ENCODE peak calls at places on chromosome 12, in ten cellular contexts. One of them, this sample, is unnamed.

GRCh38 chr12:6697584-6698351 is 2.8 kb downstream of the PIANP start:
- DNase-seq in CD8-positive, alpha-beta T cell: no peak
- DNase-seq in psoas muscle: no peak
- DNase-seq in endodermal cell: peak; percentile 94
- DNase-seq in effector memory CD4-positive, alpha-beta T cell: no peak
- DNase-seq in colonic mucosa: peak; percentile 40
- DNase-seq in uterus: no peak
- DNase-seq in A549: peak; percentile 76
- DNase-seq in ovary: no peak
- DNase-seq in heart right ventricle: no peak
- DNase-seq in this sample: peak; percentile 32

GRCh38 chr12:82099216-82099615 is 259.0 kb downstream of the CCDC59 start:
- DNase-seq in CD8-positive, alpha-beta T cell: no peak
- DNase-seq in psoas muscle: no peak
- DNase-seq in endodermal cell: no peak
- DNase-seq in effector memory CD4-positive, alpha-beta T cell: no peak
- DNase-seq in colonic mucosa: no peak
- DNase-seq in uterus: no peak
- DNase-seq in A549: no peak
- DNase-seq in ovary: no peak
- DNase-seq in heart right ventricle: no peak
- DNase-seq in this sample: no peak

GRCh38 chr12:2154050-2154449 is 101.3 kb downstream of the CACNA1C start:
- DNase-seq in CD8-positive, alpha-beta T cell: no peak
- DNase-seq in psoas muscle: no peak
- DNase-seq in endodermal cell: no peak
- DNase-seq in effector memory CD4-positive, alpha-beta T cell: no peak
- DNase-seq in colonic mucosa: no peak
- DNase-seq in uterus: no peak
- DNase-seq in A549: no peak
- DNase-seq in ovary: no peak
- DNase-seq in heart right ventricle: no peak
- DNase-seq in this sample: no peak

GRCh38 chr12:120007272-120007671 is 18.2 kb downstream of the BICDL1 start:
- DNase-seq in CD8-positive, alpha-beta T cell: peak; percentile 48
- DNase-seq in psoas muscle: no peak
- DNase-seq in endodermal cell: no peak
- DNase-seq in effector memory CD4-positive, alpha-beta T cell: peak; percentile 41
- DNase-seq in colonic mucosa: no peak
- DNase-seq in uterus: no peak
- DNase-seq in A549: no peak
- DNase-seq in ovary: no peak
- DNase-seq in heart right ventricle: no peak
- DNase-seq in this sample: peak; percentile 89

GRCh38 chr12:52497975-52498374 is 4.9 kb upstream of the KRT6A start:
- DNase-seq in CD8-positive, alpha-beta T cell: no peak
- DNase-seq in psoas muscle: no peak
- DNase-seq in endodermal cell: no peak
- DNase-seq in effector memory CD4-positive, alpha-beta T cell: no peak
- DNase-seq in colonic mucosa: no peak
- DNase-seq in uterus: no peak
- DNase-seq in A549: no peak
- DNase-seq in ovary: no peak
- DNase-seq in heart right ventricle: no peak
- DNase-seq in this sample: no peak

GRCh38 chr12:7601407-7601806 is 64.3 kb downstream of the APOBEC1 start:
- DNase-seq in CD8-positive, alpha-beta T cell: no peak
- DNase-seq in psoas muscle: no peak
- DNase-seq in endodermal cell: no peak
- DNase-seq in effector memory CD4-positive, alpha-beta T cell: no peak
- DNase-seq in colonic mucosa: no peak
- DNase-seq in uterus: no peak
- DNase-seq in A549: no peak
- DNase-seq in ovary: no peak
- DNase-seq in heart right ventricle: no peak
- DNase-seq in this sample: no peak

GRCh38 chr12:117972341-117972740 is 3.6 kb upstream of the KSR2 start:
- DNase-seq in CD8-positive, alpha-beta T cell: no peak
- DNase-seq in psoas muscle: no peak
- DNase-seq in endodermal cell: no peak
- DNase-seq in effector memory CD4-positive, alpha-beta T cell: no peak
- DNase-seq in colonic mucosa: peak; percentile 27
- DNase-seq in uterus: no peak
- DNase-seq in A549: no peak
- DNase-seq in ovary: no peak
- DNase-seq in heart right ventricle: no peak
- DNase-seq in this sample: no peak

GRCh38 chr12:112843272-112843671 is 51.7 kb downstream of the RPH3A start:
- DNase-seq in CD8-positive, alpha-beta T cell: no peak
- DNase-seq in psoas muscle: no peak
- DNase-seq in endodermal cell: peak; percentile 88
- DNase-seq in effector memory CD4-positive, alpha-beta T cell: no peak
- DNase-seq in colonic mucosa: no peak
- DNase-seq in uterus: no peak
- DNase-seq in A549: peak; percentile 30
- DNase-seq in ovary: no peak
- DNase-seq in heart right ventricle: no peak
- DNase-seq in this sample: no peak

GRCh38 chr12:56836317-56836716 is 73.2 kb downstream of the HSD17B6 start:
- DNase-seq in CD8-positive, alpha-beta T cell: no peak
- DNase-seq in psoas muscle: no peak
- DNase-seq in endodermal cell: no peak
- DNase-seq in effector memory CD4-positive, alpha-beta T cell: no peak
- DNase-seq in colonic mucosa: no peak
- DNase-seq in uterus: no peak
- DNase-seq in A549: peak; percentile 26
- DNase-seq in ovary: peak; percentile 26
- DNase-seq in heart right ventricle: no peak
- DNase-seq in this sample: no peak

GRCh38 chr12:104477812-104478388 is 21.2 kb downstream of the CHST11 start:
- DNase-seq in CD8-positive, alpha-beta T cell: no peak
- DNase-seq in psoas muscle: no peak
- DNase-seq in endodermal cell: no peak
- DNase-seq in effector memory CD4-positive, alpha-beta T cell: no peak
- DNase-seq in colonic mucosa: no peak
- DNase-seq in uterus: no peak
- DNase-seq in A549: no peak
- DNase-seq in ovary: no peak
- DNase-seq in heart right ventricle: no peak
- DNase-seq in this sample: no peak

GRCh38 chr12:110657747-110658146 is 31.2 kb downstream of the HVCN1 start:
- DNase-seq in CD8-positive, alpha-beta T cell: no peak
- DNase-seq in psoas muscle: no peak
- DNase-seq in endodermal cell: no peak
- DNase-seq in effector memory CD4-positive, alpha-beta T cell: no peak
- DNase-seq in colonic mucosa: no peak
- DNase-seq in uterus: peak; percentile 23
- DNase-seq in A549: no peak
- DNase-seq in ovary: no peak
- DNase-seq in heart right ventricle: no peak
- DNase-seq in this sample: no peak

GRCh38 chr12:51751657-51752056 is 96.9 kb downstream of the FIGNL2 start:
- DNase-seq in CD8-positive, alpha-beta T cell: no peak
- DNase-seq in psoas muscle: no peak
- DNase-seq in endodermal cell: no peak
- DNase-seq in effector memory CD4-positive, alpha-beta T cell: no peak
- DNase-seq in colonic mucosa: no peak
- DNase-seq in uterus: no peak
- DNase-seq in A549: no peak
- DNase-seq in ovary: no peak
- DNase-seq in heart right ventricle: no peak
- DNase-seq in this sample: no peak

DNA sequence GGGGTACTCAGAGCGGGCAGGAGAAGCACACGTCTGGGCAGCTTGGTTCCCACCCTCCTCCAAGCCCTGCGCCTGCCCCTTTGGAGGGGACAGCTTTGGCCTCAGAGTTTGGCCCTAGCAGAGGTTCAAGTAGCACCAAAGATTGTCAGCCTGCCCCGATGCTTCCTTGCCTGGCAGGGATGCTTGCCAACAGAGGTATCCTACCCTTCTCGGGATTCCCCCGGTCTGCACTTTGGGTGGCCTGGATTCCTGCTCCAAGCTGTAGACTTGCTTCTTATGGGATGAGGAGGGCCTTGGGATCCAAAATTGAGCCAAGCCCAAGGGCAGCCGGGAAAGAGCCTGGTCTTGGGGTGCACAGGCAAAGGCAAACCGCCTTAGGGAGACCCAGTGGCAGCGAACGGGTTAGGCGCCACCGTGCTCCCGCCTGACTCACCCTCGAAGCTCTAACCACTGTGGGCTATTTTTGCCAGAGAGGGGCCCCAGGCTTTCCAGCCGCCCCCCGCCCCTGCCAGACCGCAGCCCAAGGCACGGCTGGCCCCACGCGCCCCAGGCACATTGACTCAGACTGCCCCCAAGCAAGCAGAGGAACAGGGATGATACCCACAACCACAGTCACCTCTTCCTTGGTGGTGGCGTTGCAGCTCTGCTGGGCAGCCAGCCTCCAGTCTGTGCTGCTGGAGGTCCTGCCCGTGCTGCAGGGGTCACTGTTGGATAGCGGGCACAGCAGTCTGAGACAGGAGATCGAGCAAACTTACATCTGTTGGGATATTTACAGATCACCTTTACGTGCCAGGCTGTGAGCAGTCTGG is 882 bp upstream of the WNT10B start:
- DNase-seq in CD8-positive, alpha-beta T cell: no peak
- DNase-seq in psoas muscle: no peak
- DNase-seq in endodermal cell: peak; percentile 72
- DNase-seq in effector memory CD4-positive, alpha-beta T cell: no peak
- DNase-seq in colonic mucosa: no peak
- DNase-seq in uterus: no peak
- DNase-seq in A549: no peak
- DNase-seq in ovary: no peak
- DNase-seq in heart right ventricle: no peak
- DNase-seq in this sample: no peak
- H3K4me3 ChIP-seq in CD8-positive, alpha-beta T cell: no peak overlapping the region
- H3K4me3 ChIP-seq in psoas muscle: no peak overlapping the region
- H3K4me3 ChIP-seq in endodermal cell: no peak overlapping the region
- H3K4me3 ChIP-seq in effector memory CD4-positive, alpha-beta T cell: no peak overlapping the region
- H3K4me3 ChIP-seq in colonic mucosa: no peak overlapping the region
- H3K4me3 ChIP-seq in uterus: no peak overlapping the region
- H3K4me3 ChIP-seq in A549: peak overlapping the region; percentile 48
- H3K4me3 ChIP-seq in ovary: no peak overlapping the region
- H3K4me3 ChIP-seq in heart right ventricle: no peak overlapping the region
- H3K4me3 ChIP-seq in this sample: no peak overlapping the region

DNA sequence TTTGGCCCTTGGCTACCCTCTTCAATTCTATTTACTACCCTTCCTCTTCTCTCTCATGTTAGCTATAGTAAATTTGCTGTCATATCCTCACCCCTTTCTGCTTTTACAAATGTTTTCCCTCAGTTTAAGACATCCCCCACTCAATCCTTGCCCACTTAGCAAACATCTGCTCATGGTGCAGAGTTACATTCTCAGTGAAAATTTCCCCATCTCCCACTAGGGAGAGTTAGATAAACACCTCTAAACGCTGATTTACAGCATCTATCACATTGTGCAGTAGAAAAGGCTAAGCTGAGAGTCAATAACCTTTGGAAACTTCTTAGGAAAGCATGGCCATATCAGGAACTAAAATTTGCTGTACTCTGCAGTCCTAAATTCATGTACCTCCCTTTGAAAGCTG is 69.0 kb downstream of the DENND5B start:
- DNase-seq in CD8-positive, alpha-beta T cell: no peak
- DNase-seq in psoas muscle: no peak
- DNase-seq in endodermal cell: no peak
- DNase-seq in effector memory CD4-positive, alpha-beta T cell: no peak
- DNase-seq in colonic mucosa: no peak
- DNase-seq in uterus: no peak
- DNase-seq in A549: peak; percentile 56
- DNase-seq in ovary: no peak
- DNase-seq in heart right ventricle: no peak
- DNase-seq in this sample: no peak
- H3K4me1 ChIP-seq in CD8-positive, alpha-beta T cell: no peaks in the 10 kb centered on the region
- H3K4me1 ChIP-seq in psoas muscle: peaks cover 48% of the 10 kb centered on the region
- H3K4me1 ChIP-seq in endodermal cell: peaks cover 10% of the 10 kb centered on the region
- H3K4me1 ChIP-seq in effector memory CD4-positive, alpha-beta T cell: no peaks in the 10 kb centered on the region
- H3K4me1 ChIP-seq in colonic mucosa: peaks cover 3% of the 10 kb centered on the region
- H3K4me1 ChIP-seq in uterus: no peaks in the 10 kb centered on the region
- H3K4me1 ChIP-seq in A549: peaks cover 96% of the 10 kb centered on the region
- H3K4me1 ChIP-seq in ovary: peaks cover 17% of the 10 kb centered on the region
- H3K4me1 ChIP-seq in heart right ventricle: peaks cover 5% of the 10 kb centered on the region
- H3K4me1 ChIP-seq in this sample: peaks cover 26% of the 10 kb centered on the region

DNA sequence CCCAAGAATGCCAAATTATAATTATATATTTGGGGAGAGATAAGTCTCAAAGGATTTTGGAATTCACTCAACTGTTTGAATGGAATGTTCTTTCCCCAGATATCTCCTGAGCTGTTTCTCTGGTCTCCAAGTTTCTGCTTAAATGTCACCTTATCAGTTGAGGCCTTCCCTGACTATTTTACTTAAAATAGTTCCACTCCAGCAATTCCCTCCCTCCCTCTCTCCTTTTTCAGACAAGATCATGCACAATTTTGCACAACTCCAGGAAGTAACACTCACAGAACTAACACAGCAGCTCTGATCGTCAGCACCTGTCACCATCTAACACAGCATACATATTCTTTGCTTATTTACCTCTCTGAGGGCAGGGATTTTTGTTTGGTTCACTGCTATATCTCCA is 12.5 kb downstream of the BTG1 start:
- DNase-seq in CD8-positive, alpha-beta T cell: no peak
- DNase-seq in psoas muscle: no peak
- DNase-seq in endodermal cell: no peak
- DNase-seq in effector memory CD4-positive, alpha-beta T cell: no peak
- DNase-seq in colonic mucosa: no peak
- DNase-seq in uterus: no peak
- DNase-seq in A549: no peak
- DNase-seq in ovary: no peak
- DNase-seq in heart right ventricle: no peak
- DNase-seq in this sample: no peak
- H3K4me3 ChIP-seq in CD8-positive, alpha-beta T cell: peak overlapping the region; percentile 66
- H3K4me3 ChIP-seq in psoas muscle: no peak overlapping the region
- H3K4me3 ChIP-seq in endodermal cell: no peak overlapping the region
- H3K4me3 ChIP-seq in effector memory CD4-positive, alpha-beta T cell: peak overlapping the region; percentile 87
- H3K4me3 ChIP-seq in colonic mucosa: no peak overlapping the region
- H3K4me3 ChIP-seq in uterus: no peak overlapping the region
- H3K4me3 ChIP-seq in A549: no peak overlapping the region
- H3K4me3 ChIP-seq in ovary: no peak overlapping the region
- H3K4me3 ChIP-seq in heart right ventricle: no peak overlapping the region
- H3K4me3 ChIP-seq in this sample: no peak overlapping the region

DNA sequence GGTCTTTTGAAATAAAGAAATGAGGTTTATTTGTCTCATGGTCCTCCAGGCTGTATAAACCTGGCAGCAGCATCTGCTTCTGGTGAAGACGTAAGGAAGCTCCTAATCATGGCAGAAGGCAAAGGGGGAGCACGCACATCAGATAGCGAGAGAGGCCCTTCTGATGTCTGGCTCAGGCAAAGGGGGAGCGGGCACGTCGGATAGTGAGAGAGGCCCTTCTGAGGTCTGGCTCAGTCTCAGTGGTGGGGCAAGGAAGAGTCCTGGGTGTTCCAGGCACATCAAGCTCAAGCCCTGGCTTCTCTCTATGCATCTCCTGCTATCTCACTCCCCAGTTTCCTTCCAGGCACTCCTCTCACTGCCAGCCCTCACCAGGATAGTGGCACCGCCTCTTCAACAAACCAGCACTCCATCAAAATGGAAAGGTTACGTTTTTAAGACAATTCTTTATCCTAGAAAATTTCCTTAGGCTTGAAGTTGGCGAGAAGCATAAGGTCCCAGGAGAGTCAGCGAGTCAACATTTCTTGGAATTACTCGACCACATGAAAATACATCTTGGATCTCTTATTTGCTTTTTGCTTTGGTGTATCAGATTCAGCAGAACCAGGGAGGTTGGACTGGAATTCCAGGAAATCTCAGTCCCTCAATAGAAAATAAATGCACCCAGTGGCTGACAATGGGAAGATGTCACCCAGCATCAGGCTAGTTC is 189.6 kb upstream of the TMEM132C start:
- DNase-seq in CD8-positive, alpha-beta T cell: no peak
- DNase-seq in psoas muscle: no peak
- DNase-seq in endodermal cell: no peak
- DNase-seq in effector memory CD4-positive, alpha-beta T cell: no peak
- DNase-seq in colonic mucosa: peak; percentile 2
- DNase-seq in uterus: no peak
- DNase-seq in A549: no peak
- DNase-seq in ovary: no peak
- DNase-seq in heart right ventricle: no peak
- DNase-seq in this sample: no peak
- H3K4me1 ChIP-seq in CD8-positive, alpha-beta T cell: no peaks in the 10 kb centered on the region
- H3K4me1 ChIP-seq in psoas muscle: no peaks in the 10 kb centered on the region
- H3K4me1 ChIP-seq in endodermal cell: no peaks in the 10 kb centered on the region
- H3K4me1 ChIP-seq in effector memory CD4-positive, alpha-beta T cell: no peaks in the 10 kb centered on the region
- H3K4me1 ChIP-seq in colonic mucosa: no peaks in the 10 kb centered on the region
- H3K4me1 ChIP-seq in uterus: no peaks in the 10 kb centered on the region
- H3K4me1 ChIP-seq in A549: no peaks in the 10 kb centered on the region
- H3K4me1 ChIP-seq in ovary: no peaks in the 10 kb centered on the region
- H3K4me1 ChIP-seq in heart right ventricle: no peaks in the 10 kb centered on the region
- H3K4me1 ChIP-seq in this sample: no peaks in the 10 kb centered on the region

This sample was measured in HAP-1.